ENCODE peak calls at places on chromosome 1, in ten cellular contexts. O is AG08396; B is astrocyte of the spinal cord; V is mucosa of gallbladder; Q is iris pigment epithelial cell; F is ELF-1; D is NCI-H1694 treated with DMSO at 0.1 percent for 48 hours; G is NCI-H1417; W is activated gamma-delta T cell treated with anti-CD3 and anti-CD28 coated beads, Interleukin-2, amount 50 U/mL, for 16 hours; H is NCI-H146. U is an unnamed sample.
A peak's percentile ranks its signal among the peaks of the same experiment; 100 is the strongest.

GRCh38 chr1:223228931-223229528 is 86.0 kb upstream of the TLR5 start:
- DNase-seq in O (no peak), B (no peak), V (no peak), Q (no peak), F (no peak), D (no peak), G (no peak), W (no peak), H (no peak), U (no peak)

GRCh38 chr1:228059536-228060457 is 22.7 kb upstream of the ARF1 start:
- DNase-seq in O (peak; percentile 72), B (no peak), V (peak; percentile 96), Q (no peak), F (peak; percentile 97), D (no peak), G (peak; percentile 9), W (peak; percentile 36), H (peak; percentile 97), U (peak; percentile 90)

GRCh38 chr1:176521211-176521610 is 58.2 kb downstream of the PAPPA2 start:
- DNase-seq in O (no peak), B (no peak), V (no peak), Q (no peak), F (no peak), D (no peak), G (no peak), W (no peak), H (no peak), U (no peak)

GRCh38 chr1:37673920-37674319 is 18.4 kb upstream of the CDCA8 start:
- DNase-seq in O (no peak), B (no peak), V (no peak), Q (no peak), F (peak; percentile 56), D (no peak), G (no peak), W (peak; percentile 7), H (no peak), U (no peak)

GRCh38 chr1:51675177-51675780 is 58.4 kb downstream of the OSBPL9 start:
- DNase-seq in O (no peak), B (no peak), V (no peak), Q (no peak), F (no peak), D (no peak), G (no peak), W (no peak), H (no peak), U (no peak)

GRCh38 chr1:112298558-112298957 is 97.5 kb upstream of the CTTNBP2NL start:
- DNase-seq in O (peak; percentile 61), B (peak; percentile 19), V (peak; percentile 49), Q (peak; percentile 60), F (peak; percentile 72), D (peak; percentile 81), G (peak; percentile 26), W (no peak), H (peak; percentile 70), U (no peak)

GRCh38 chr1:67682659-67683197 is 2.3 kb upstream of the GADD45A start:
- DNase-seq in O (peak; percentile 41), B (peak; percentile 76), V (no peak), Q (peak; percentile 95), F (no peak), D (no peak), G (no peak), W (no peak), H (no peak), U (no peak)

GRCh38 chr1:21936366-21937031 is 611 bp downstream of the HSPG2 start:
- DNase-seq in O (no peak), B (no peak), V (no peak), Q (no peak), F (no peak), D (no peak), G (peak; percentile 13), W (no peak), H (no peak), U (no peak)

GRCh38 chr1:21610989-21611388 is 58.2 kb downstream of the RAP1GAP start:
- DNase-seq in O (no peak), B (no peak), V (no peak), Q (no peak), F (no peak), D (no peak), G (no peak), W (no peak), H (no peak), U (no peak)

GRCh38 chr1:233627823-233628222 is 13.9 kb downstream of the KCNK1 start:
- DNase-seq in O (no peak), B (no peak), V (no peak), Q (no peak), F (no peak), D (no peak), G (no peak), W (no peak), H (no peak), U (no peak)

GRCh38 chr1:235866207-235866912 is at the start of gene LYST:
- DNase-seq in O (peak; percentile 65), B (peak; percentile 48), V (peak; percentile 35), Q (peak; percentile 63), F (peak; percentile 74), D (peak; percentile 45), G (peak; percentile 83), W (peak; percentile 36), H (peak; percentile 82), U (no peak)

GRCh38 chr1:28194326-28195035 is 18.0 kb upstream of the PTAFR start:
- DNase-seq in O (no peak), B (no peak), V (no peak), Q (no peak), F (no peak), D (no peak), G (no peak), W (no peak), H (no peak), U (no peak)

GRCh38 chr1:206685256-206685748 is 597 bp downstream of the MAPKAPK2 start:
- DNase-seq in O (peak; percentile 72), B (peak; percentile 34), V (no peak), Q (no peak), F (no peak), D (no peak), G (peak; percentile 39), W (no peak), H (peak; percentile 45), U (peak; percentile 48)

GRCh38 chr1:78519446-78519845 is 28.7 kb downstream of the PTGFR start:
- DNase-seq in O (peak; percentile 23), B (peak; percentile 10), V (no peak), Q (no peak), F (no peak), D (no peak), G (no peak), W (no peak), H (no peak), U (no peak)

GRCh38 chr1:33633019-33633801 is 160.8 kb downstream of the ZSCAN20 start:
- DNase-seq in O (peak; percentile 88), B (peak; percentile 83), V (peak; percentile 92), Q (peak; percentile 80), F (peak; percentile 87), D (peak; percentile 64), G (peak; percentile 85), W (peak; percentile 73), H (peak; percentile 68), U (peak; percentile 83)

GRCh38 chr1:53085405-53085804 is 23.4 kb downstream of the PODN start:
- DNase-seq in O (no peak), B (no peak), V (no peak), Q (no peak), F (no peak), D (no peak), G (no peak), W (no peak), H (no peak), U (no peak)

GRCh38 chr1:198364471-198364870 is 176.0 kb downstream of the ATP6V1G3 start:
- DNase-seq in O (no peak), B (peak; percentile 28), V (no peak), Q (peak; percentile 77), F (no peak), D (no peak), G (no peak), W (no peak), H (no peak), U (no peak)

U was measured in mesothelial cell of epicardium.